ENCODE peak calls at places on chromosomes 6 and 20, in ten cellular contexts. Q, E, P, F, B, X, C, T, N and A are unnamed samples.

GRCh38 chr6:143598466-143599080 is 79.2 kb upstream of the PHACTR2 start:
- DNase-seq in B (no peak), N (no peak), P (no peak), F (no peak), T (no peak), E (no peak), Q (no peak), C (no peak), X (no peak), A (no peak)

GRCh38 chr20:63049191-63049518 is 42.4 kb upstream of the BHLHE23 start:
- DNase-seq in E (no peak), F (no peak), Q (no peak), C (no peak), N (no peak), B (no peak), P (no peak), X (no peak), T (no peak), A (no peak)

GRCh38 chr6:116450769-116451740 is 10.1 kb upstream of the CALHM6 start:
- DNase-seq in X (no peak), F (peak; percentile 3), P (peak; percentile 50), B (no peak), T (no peak), C (peak; percentile 19), N (peak; percentile 16), E (peak; percentile 12), Q (no peak), A (peak; percentile 83)

GRCh38 chr20:63580796-63581461 is 6.9 kb upstream of the HELZ2 start:
- DNase-seq in F (peak; percentile 28), Q (peak; percentile 80), C (peak; percentile 59), P (peak; percentile 53), X (no peak), B (peak; percentile 78), T (peak; percentile 32), E (peak; percentile 50), N (peak; percentile 78), A (no peak)

GRCh38 chr6:109513571-109514071 is 30.6 kb upstream of the ZBTB24 start:
- DNase-seq in T (no peak), N (no peak), C (peak; percentile 76), X (no peak), F (peak; percentile 63), B (no peak), E (no peak), Q (no peak), P (no peak), A (no peak)

GRCh38 chr20:45036044-45036755 is 64.7 kb downstream of the KCNS1 start:
- DNase-seq in E (no peak), C (no peak), B (peak; percentile 23), P (no peak), F (peak; percentile 21), Q (no peak), T (no peak), X (no peak), N (no peak), A (no peak)

GRCh38 chr6:107488875-107489635 is 862 bp upstream of the SOBP start:
- DNase-seq in X (no peak), C (peak; percentile 86), N (peak; percentile 36), E (no peak), B (peak; percentile 44), F (peak; percentile 42), P (no peak), T (no peak), Q (no peak), A (peak; percentile 9)

GRCh38 chr20:62587757-62588402 is 54.4 kb upstream of the SLCO4A1 start:
- DNase-seq in E (no peak), F (peak; percentile 13), B (no peak), C (peak; percentile 76), Q (no peak), N (peak; percentile 66), P (no peak), X (no peak), T (no peak), A (no peak)

GRCh38 chr6:47079638-47080037 is 37.5 kb upstream of the ADGRF1 start:
- DNase-seq in Q (no peak), F (peak; percentile 25), E (no peak), P (no peak), C (peak; percentile 72), T (no peak), B (no peak), X (no peak), N (no peak), A (no peak)

GRCh38 chr6:2502096-2502997 is 248.4 kb downstream of the MYLK4 start:
- DNase-seq in X (no peak), Q (no peak), C (peak; percentile 18), N (no peak), F (no peak), P (no peak), T (no peak), B (peak; percentile 18), E (no peak), A (no peak)

GRCh38 chr20:24502184-24502583 is 32.8 kb downstream of the SYNDIG1 start:
- DNase-seq in X (no peak), B (no peak), C (no peak), E (no peak), F (no peak), P (no peak), T (no peak), Q (no peak), N (no peak), A (no peak)

GRCh38 chr20:56773731-56774130 is 144.6 kb downstream of the TFAP2C start:
- DNase-seq in X (no peak), T (no peak), Q (no peak), N (no peak), P (no peak), B (no peak), C (no peak), F (no peak), E (no peak), A (no peak)

GRCh38 chr20:25218492-25218891 is 23.0 kb downstream of the ENTPD6 start:
- DNase-seq in F (no peak), B (no peak), Q (no peak), C (no peak), X (no peak), P (peak; percentile 17), E (no peak), T (no peak), N (no peak), A (no peak)

GRCh38 chr6:115514656-115515055 is 546.0 kb downstream of the FRK start:
- DNase-seq in F (no peak), N (no peak), T (no peak), Q (no peak), P (no peak), X (no peak), C (no peak), B (no peak), E (no peak), A (no peak)

GRCh38 chr6:161024364-161024920 is 32.9 kb downstream of the MAP3K4 start:
- DNase-seq in Q (no peak), E (no peak), P (no peak), X (no peak), N (no peak), C (no peak), F (no peak), B (no peak), T (no peak), A (no peak)
- TF ChIP-seq POLR2AphosphoS5 in Q (no peak), E (no peak), P (no peak), X (no peak), N (no peak), C (no peak), F (no peak), B (no peak), T (no peak), A (no peak)

GRCh38 chr20:4038047-4038459 is 22.7 kb upstream of the RNF24 start:
- DNase-seq in N (peak; percentile 76), B (no peak), C (peak; percentile 65), X (no peak), F (no peak), Q (peak; percentile 56), E (peak; percentile 67), T (no peak), P (peak; percentile 55), A (peak; percentile 100)
- TF ChIP-seq POLR2AphosphoS5 in N (peak; percentile 72), B (no peak), C (no peak), X (no peak), F (no peak), Q (no peak), E (no peak), T (no peak), P (peak; percentile 12), A (peak; percentile 97)

DNA sequence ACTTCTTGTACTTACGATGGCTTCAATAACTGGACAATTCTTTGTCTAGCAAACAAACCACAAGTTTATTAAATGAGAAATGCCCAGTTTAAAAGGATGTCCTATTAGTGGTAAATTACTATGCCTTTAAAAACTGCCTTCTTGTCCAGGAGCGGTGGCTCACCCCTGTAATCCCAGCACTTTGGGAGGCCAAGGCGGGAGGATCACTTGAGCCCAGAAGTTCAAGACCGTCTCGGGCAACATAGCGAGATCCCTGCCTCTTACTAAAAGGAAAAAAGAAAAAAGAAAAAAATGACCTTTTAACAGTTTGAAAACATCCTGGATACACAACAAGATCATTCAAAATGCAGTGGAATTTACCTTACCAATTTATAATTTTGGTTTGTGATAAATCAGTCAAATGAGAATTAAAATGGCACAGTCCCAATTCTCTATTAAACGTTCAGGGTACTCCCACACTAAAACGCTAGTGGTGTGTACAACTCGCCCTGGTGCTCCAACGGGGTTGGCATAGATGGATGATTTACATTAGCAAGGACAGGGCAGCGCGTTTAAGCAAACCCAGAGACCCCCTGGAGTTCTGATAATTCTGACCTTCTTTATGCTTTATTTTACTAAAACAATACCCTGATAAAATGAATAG is 2.2 kb downstream of the ZBTB2 start:
- DNase-seq in X (no peak), N (no peak), Q (no peak), C (no peak), F (no peak), B (no peak), T (no peak), P (no peak), E (no peak), A (no peak)
- TF ChIP-seq POLR2AphosphoS5 in X (no peak), N (no peak), Q (no peak), C (no peak), F (no peak), B (no peak), T (no peak), P (no peak), E (no peak), A (no peak)

DNA sequence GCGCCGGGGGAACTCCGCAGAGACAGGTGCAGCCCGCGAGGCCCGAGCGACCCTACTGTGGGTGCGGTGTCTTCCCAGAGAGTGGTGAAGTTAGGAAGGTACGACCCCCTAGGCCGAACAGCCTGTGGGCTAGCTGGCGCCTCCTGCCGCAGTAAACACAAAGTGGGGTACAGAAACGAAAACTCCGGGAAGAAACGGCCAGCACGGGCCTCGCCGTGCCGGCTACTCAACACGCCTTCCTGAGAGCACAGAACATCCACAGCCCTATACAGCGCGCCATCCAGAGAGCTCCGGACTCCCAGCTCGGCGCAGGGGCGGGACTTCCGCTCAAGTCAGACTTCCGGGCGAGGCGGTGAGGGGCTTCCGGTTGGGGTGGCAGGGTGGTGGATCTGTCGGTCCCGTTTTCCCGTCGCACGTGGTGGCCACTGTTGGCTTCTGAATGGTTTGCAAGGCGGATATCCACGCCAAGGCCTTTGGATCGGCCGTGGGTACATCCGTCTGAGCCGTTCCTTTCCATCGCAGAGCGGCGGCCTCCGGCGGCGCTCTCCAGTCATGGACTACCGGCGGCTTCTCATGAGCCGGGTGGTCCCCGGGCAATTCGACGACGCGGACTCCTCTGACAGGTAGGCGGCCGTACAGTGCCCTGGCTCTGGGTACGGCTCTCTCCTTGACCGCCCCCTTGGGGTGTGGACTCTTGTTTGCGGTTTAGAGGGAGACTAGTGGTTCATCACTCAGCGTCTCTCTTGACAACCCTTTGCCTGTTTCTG is at the start of the genes CAGE1 and RIOK1:
- DNase-seq in X (peak; percentile 98), E (peak; percentile 96), C (peak; percentile 97), Q (peak; percentile 94), N (peak; percentile 86), F (peak; percentile 95), B (peak; percentile 96), T (peak; percentile 48), P (peak; percentile 96), A (peak; percentile 87)
- TF ChIP-seq POLR2AphosphoS5 in X (peak; percentile 89), E (peak; percentile 87), C (peak; percentile 94), Q (peak; percentile 65), N (peak; percentile 98), F (peak; percentile 99), B (peak; percentile 98), T (peak; percentile 99), P (peak; percentile 79), A (peak; percentile 92)